ENCODE peak calls at places on chromosomes 2 and 18, in nine cellular contexts. F is ovary; T is colonic mucosa; R is GM06990; Y is fibroblast of mammary gland; H is small intestine; Q is AG04450; C is NB4; K is Jurkat, Clone E6-1. Z is an unnamed sample.

GRCh38 chr2:121902616-121903015 is 147.2 kb downstream of the TSN start:
- DNase-seq in F (no peak), T (no peak), R (no peak), Y (no peak), H (no peak), Q (no peak), C (no peak), K (no peak), Z (no peak)

GRCh38 chr18:23618862-23619387 is 32.6 kb upstream of the NPC1 start:
- DNase-seq in F (peak), T (peak), R (peak), Y (peak), H (peak), Q (no peak), C (peak), K (no peak), Z (no peak)

GRCh38 chr2:3288455-3289163 is 89.0 kb downstream of the EIPR1 start:
- DNase-seq in F (no peak), T (no peak), R (no peak), Y (no peak), H (no peak), Q (no peak), C (no peak), K (no peak), Z (no peak)

GRCh38 chr2:207621640-207622039 is 3.6 kb downstream of the METTL21A start:
- DNase-seq in F (no peak), T (no peak), R (peak), Y (no peak), H (no peak), Q (no peak), C (no peak), K (no peak), Z (no peak)

GRCh38 chr18:75422341-75422910 is 5.1 kb downstream of the SMIM21 start:
- DNase-seq in F (no peak), T (no peak), R (no peak), Y (peak), H (no peak), Q (no peak), C (peak), K (no peak), Z (no peak)

GRCh38 chr2:2645162-2645855 is 314.2 kb upstream of the MYT1L start:
- DNase-seq in F (no peak), T (no peak), R (no peak), Y (no peak), H (no peak), Q (no peak), C (no peak), K (no peak), Z (no peak)

GRCh38 chr18:78542204-78542603 is 437.4 kb upstream of the SALL3 start:
- DNase-seq in F (no peak), T (no peak), R (no peak), Y (no peak), H (peak), Q (no peak), C (no peak), K (no peak), Z (no peak)

GRCh38 chr2:232088771-232089170 is 127.3 kb downstream of the DIS3L2 start:
- DNase-seq in F (no peak), T (no peak), R (no peak), Y (peak), H (no peak), Q (no peak), C (no peak), K (no peak), Z (no peak)

GRCh38 chr2:36339819-36340218 is 15.8 kb upstream of the CRIM1 start:
- DNase-seq in F (no peak), T (no peak), R (no peak), Y (no peak), H (no peak), Q (no peak), C (no peak), K (no peak), Z (no peak)

GRCh38 chr2:113214141-113214540 is 40.4 kb downstream of the PSD4 start:
- DNase-seq in F (no peak), T (no peak), R (no peak), Y (no peak), H (no peak), Q (no peak), C (no peak), K (peak), Z (no peak)

GRCh38 chr2:23926289-23926749 is 604 bp downstream of the ATAD2B start:
- DNase-seq in F (peak), T (peak), R (peak), Y (no peak), H (no peak), Q (no peak), C (peak), K (no peak), Z (no peak)

GRCh38 chr18:8332286-8332685 is 277.0 kb upstream of the RAB12 start:
- DNase-seq in F (no peak), T (no peak), R (no peak), Y (no peak), H (no peak), Q (no peak), C (no peak), K (no peak), Z (no peak)
- H3K4me3 ChIP-seq in F (no peak), T (no peak), R (no peak), Y (no peak), H (no peak), Q (no peak), C (no peak), K (no peak), Z (no peak)

GRCh38 chr2:68134554-68134953 is 23.1 kb upstream of the PNO1 start:
- DNase-seq in F (no peak), T (peak), R (no peak), Y (no peak), H (peak), Q (no peak), C (no peak), K (no peak), Z (no peak)

GRCh38 chr2:68134120-68134519 is 23.6 kb upstream of the PNO1 start:
- DNase-seq in F (no peak), T (no peak), R (no peak), Y (no peak), H (no peak), Q (no peak), C (no peak), K (no peak), Z (no peak)

GRCh38 chr2:68135448-68136320 is 22.0 kb upstream of the PNO1 start:
- DNase-seq in F (no peak), T (no peak), R (no peak), Y (no peak), H (peak), Q (no peak), C (no peak), K (no peak), Z (no peak)
- H3K4me3 ChIP-seq in F (no peak), T (no peak), R (no peak), Y (no peak), H (no peak), Q (no peak), C (no peak), K (no peak), Z (no peak)

DNA sequence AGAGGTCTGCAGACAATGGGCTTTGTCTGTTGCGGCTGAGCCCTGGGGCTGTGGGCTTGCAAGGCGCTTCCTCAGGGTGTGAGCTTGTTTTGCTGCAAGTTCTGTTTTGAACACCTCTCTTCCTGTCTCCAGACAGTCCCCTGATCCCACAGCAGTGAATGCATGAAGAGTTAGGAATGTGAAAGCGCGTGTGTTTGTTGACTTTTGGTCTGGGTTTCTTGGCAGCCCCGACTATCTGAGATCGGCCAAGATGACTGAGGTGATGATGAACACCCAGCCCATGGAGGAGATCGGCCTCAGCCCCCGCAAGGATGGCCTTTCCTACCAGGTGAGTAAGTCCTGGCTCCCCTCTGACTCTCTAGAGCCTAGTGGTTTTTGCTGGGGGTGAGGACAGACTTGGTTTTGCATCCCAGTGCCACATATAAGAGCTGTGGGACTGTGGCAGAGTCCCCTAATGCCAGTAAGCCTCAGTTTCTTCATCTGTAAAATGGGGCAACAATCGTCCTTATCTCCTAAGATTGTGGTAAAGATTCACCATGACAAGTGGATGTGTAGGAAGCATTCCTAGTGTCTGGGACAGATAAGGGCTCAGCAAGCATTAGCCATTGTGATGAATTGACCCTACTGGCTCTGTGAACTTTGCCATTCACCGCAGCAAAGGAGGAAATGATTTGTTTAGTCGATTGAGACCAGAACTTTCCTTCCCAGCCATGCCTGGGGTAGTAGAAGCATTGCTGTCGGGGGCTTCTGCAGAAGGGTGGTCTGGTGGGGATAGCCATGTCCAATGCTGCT is 3.0 kb downstream of the LBH start:
- DNase-seq in F (peak), T (no peak), R (no peak), Y (peak), H (no peak), Q (peak), C (no peak), K (no peak), Z (no peak)
- H3K4me3 ChIP-seq in F (peak), T (peak), R (no peak), Y (no peak), H (no peak), Q (peak), C (no peak), K (no peak), Z (peak)

GRCh38 chr18:12276736-12277554 is 22.8 kb downstream of the CIDEA start:
- DNase-seq in F (no peak), T (no peak), R (no peak), Y (no peak), H (no peak), Q (no peak), C (no peak), K (no peak), Z (no peak)

GRCh38 chr18:12278153-12278764 is 24.1 kb downstream of the CIDEA start:
- DNase-seq in F (no peak), T (no peak), R (no peak), Y (no peak), H (no peak), Q (no peak), C (no peak), K (no peak), Z (no peak)

GRCh38 chr18:12281861-12282260 is 26.2 kb upstream of the TUBB6 start:
- DNase-seq in F (no peak), T (no peak), R (no peak), Y (no peak), H (no peak), Q (no peak), C (no peak), K (no peak), Z (no peak)

GRCh38 chr18:12279781-12280531 is 25.8 kb downstream of the CIDEA start:
- DNase-seq in F (no peak), T (no peak), R (no peak), Y (no peak), H (no peak), Q (no peak), C (no peak), K (no peak), Z (no peak)

DNA sequence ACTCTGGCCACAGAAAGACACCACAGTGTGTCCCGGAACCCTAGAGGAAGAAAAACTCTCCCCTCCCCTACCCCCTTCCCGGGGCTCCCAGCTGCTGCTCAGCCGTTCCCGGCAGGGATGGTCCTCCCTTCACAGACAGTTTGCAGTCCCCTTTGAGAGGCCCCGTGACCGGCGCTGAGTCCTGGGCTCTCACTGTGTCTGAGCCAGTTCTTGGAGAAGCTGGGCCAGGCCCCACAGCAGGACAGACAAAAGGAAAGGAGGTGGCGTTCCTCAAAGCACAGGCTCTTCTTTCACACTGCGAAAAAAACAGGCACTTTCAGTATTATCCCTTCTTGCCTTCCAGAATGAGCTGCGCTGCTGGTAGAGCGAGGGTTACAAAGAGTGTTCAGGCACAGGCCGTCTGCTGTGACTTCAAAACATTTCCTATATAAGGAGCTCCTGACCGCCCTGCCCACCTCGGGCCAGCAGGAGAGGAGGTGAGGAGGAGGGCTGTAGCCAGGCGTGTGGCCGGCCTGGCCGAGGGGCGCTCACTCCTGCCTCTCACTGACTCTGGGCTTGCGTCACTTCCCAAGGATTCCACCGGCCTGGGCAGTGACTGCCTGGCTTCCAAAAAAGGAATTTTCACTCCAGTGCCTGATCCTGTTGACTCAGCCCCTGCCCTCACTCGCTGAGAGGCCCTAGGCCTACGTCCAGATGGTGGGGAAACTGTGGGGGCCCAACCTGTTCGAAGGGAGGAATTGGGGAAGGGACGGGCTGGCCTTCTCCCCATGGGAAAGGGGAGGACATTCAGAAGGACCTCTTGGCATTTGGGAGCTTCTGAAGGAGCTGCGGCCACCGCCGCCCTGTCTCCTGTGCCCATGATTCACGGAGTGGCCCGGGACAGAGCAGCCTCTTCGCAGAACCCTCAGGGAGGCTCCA is 24.9 kb downstream of the CIDEA start:
- DNase-seq in F (peak), T (peak), R (no peak), Y (peak), H (no peak), Q (peak), C (no peak), K (no peak), Z (no peak)
- H3K4me3 ChIP-seq in F (peak), T (peak), R (no peak), Y (peak), H (no peak), Q (peak), C (no peak), K (no peak), Z (no peak)

GRCh38 chr2:241898681-241899270 is 29.2 kb downstream of the RTP5 start:
- DNase-seq in F (peak), T (no peak), R (no peak), Y (no peak), H (no peak), Q (no peak), C (no peak), K (no peak), Z (no peak)
- H3K4me3 ChIP-seq in F (no peak), T (no peak), R (no peak), Y (no peak), H (no peak), Q (no peak), C (no peak), K (no peak), Z (no peak)

DNA sequence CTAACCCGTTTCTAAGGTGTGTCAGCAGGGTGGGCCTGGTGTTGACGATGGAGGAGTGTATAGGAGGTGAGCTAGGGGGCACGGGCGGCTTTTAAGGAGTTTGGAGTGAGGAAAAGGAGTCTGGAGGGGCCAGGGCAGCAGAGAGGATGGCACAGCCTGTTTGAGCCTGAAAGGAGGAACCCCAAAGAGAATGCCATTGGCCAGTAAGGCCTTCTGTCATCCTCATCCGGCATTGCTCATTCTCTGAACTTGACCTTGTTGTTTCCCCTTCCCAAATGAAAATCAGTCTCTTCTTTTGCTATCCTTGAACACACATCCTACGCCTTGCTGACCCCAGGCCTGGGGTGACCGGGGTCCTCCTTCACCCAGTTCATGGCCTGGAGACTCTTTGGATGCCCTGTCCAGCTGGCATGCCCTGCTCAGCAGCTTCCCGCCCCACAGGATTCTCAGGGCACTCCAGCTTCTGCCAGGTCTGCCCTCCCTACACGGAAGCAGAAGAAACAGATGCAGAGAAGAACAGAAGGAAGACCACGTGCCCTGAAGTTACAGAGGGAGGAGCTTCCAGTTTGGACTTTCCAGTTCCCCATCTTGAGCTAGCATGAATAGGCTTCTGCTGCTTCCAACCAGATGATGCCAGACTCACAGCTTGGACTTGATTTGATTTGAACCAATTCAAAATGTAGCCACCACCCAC is 20.5 kb upstream of the KIF3C start:
- DNase-seq in F (no peak), T (no peak), R (no peak), Y (no peak), H (no peak), Q (no peak), C (no peak), K (no peak), Z (no peak)
- H3K4me3 ChIP-seq in F (no peak), T (no peak), R (no peak), Y (no peak), H (no peak), Q (no peak), C (no peak), K (no peak), Z (no peak)

GRCh38 chr2:74379851-74380789 is at the start of gene DCTN1:
- DNase-seq in F (peak), T (peak), R (no peak), Y (peak), H (peak), Q (peak), C (no peak), K (peak), Z (peak)
- H3K4me3 ChIP-seq in F (peak), T (peak), R (no peak), Y (peak), H (no peak), Q (peak), C (no peak), K (no peak), Z (no peak)

DNA sequence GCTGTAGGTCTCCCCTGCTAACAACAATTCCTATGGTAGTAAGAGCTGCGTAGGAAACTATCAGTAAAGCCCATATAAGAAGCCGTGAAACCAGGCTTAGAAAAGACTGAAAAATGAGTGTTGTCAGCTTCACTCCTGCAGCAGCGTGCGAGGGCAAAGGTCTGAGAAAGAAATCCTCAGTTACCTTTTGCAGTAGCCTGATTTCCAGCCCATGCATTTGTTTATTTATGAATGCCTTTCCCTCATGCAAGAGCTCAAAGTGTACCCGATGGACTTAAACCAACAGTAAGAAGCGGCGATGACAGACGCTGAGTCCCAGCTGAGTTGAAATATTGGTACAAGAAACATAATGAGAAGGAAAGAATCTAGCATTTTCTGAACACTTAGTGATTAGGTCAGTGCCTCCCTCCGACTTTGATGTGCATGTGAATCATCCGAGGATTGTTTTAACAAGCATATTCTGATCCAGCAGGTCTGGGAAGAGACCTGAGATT is 15.0 kb upstream of the POLI start:
- DNase-seq in F (no peak), T (peak), R (no peak), Y (peak), H (peak), Q (no peak), C (no peak), K (no peak), Z (no peak)
- H3K4me3 ChIP-seq in F (no peak), T (peak), R (no peak), Y (no peak), H (no peak), Q (peak), C (no peak), K (no peak), Z (no peak)

GRCh38 chr2:239319261-239319661 is 81.6 kb downstream of the HDAC4 start:
- DNase-seq in F (peak), T (peak), R (no peak), Y (peak), H (peak), Q (no peak), C (no peak), K (no peak), Z (peak)

GRCh38 chr2:239316562-239317465 is 84.0 kb downstream of the HDAC4 start:
- DNase-seq in F (peak), T (peak), R (no peak), Y (peak), H (peak), Q (no peak), C (no peak), K (no peak), Z (no peak)

GRCh38 chr2:239318091-239318725 is 82.6 kb downstream of the HDAC4 start:
- DNase-seq in F (peak), T (peak), R (no peak), Y (no peak), H (no peak), Q (no peak), C (no peak), K (no peak), Z (no peak)

GRCh38 chr2:239321596-239322413 is 79.0 kb downstream of the HDAC4 start:
- DNase-seq in F (peak), T (no peak), R (no peak), Y (no peak), H (no peak), Q (no peak), C (peak), K (peak), Z (peak)

GRCh38 chr2:239318790-239319189 is 82.0 kb downstream of the HDAC4 start:
- DNase-seq in F (peak), T (peak), R (no peak), Y (peak), H (no peak), Q (no peak), C (no peak), K (peak), Z (no peak)
- H3K4me3 ChIP-seq in F (no peak), T (no peak), R (no peak), Y (peak), H (no peak), Q (no peak), C (no peak), K (peak), Z (no peak)